ENCODE peak calls at places on chromosomes 11 and 22, in six cellular contexts. A is mucosa of descending colon; K is ACHN; W is left lung; S is activated CD4-positive, alpha-beta T cell treated with anti-CD3 and anti-CD28 coated beads, Interleukin-2, amount 10 ng/mL, durations not matched to agents 7 days and 5 days; L is neural crest cell. I is an unnamed sample.

GRCh38 chr11:20048246-20048645 is 112.0 kb downstream of the DBX1 start:
- DNase-seq in A (no peak), K (no peak), W (no peak), S (no peak), L (no peak), I (no peak)

GRCh38 chr22:32697331-32697995 is 104.0 kb upstream of the TIMP3 start:
- DNase-seq in A (no peak), K (no peak), W (no peak), S (no peak), L (no peak), I (no peak)

GRCh38 chr11:76152741-76153608 is 53.3 kb downstream of the WNT11 start:
- DNase-seq in A (peak), K (no peak), W (peak), S (no peak), L (no peak), I (no peak)

GRCh38 chr11:45400594-45400993 is 114.5 kb upstream of the SYT13 start:
- DNase-seq in A (no peak), K (peak), W (no peak), S (no peak), L (no peak), I (no peak)

GRCh38 chr11:10303558-10304363 is 1.1 kb upstream of the ADM start:
- DNase-seq in A (peak), K (peak), W (peak), S (peak), L (no peak), I (peak)

GRCh38 chr11:30489076-30489475 is 97.1 kb downstream of the MPPED2 start:
- DNase-seq in A (no peak), K (no peak), W (no peak), S (no peak), L (no peak), I (no peak)

GRCh38 chr11:124071622-124071948 is 30.5 kb upstream of the OR10G7 start:
- DNase-seq in A (no peak), K (no peak), W (no peak), S (no peak), L (no peak), I (no peak)

GRCh38 chr11:132064987-132065620 is 694.7 kb downstream of the NTM start:
- DNase-seq in A (no peak), K (no peak), W (no peak), S (no peak), L (no peak), I (no peak)

GRCh38 chr22:37358917-37359316 is 68.4 kb downstream of the ELFN2 start:
- DNase-seq in A (no peak), K (no peak), W (no peak), S (no peak), L (no peak), I (no peak)

GRCh38 chr11:107078375-107078774 is 60.1 kb upstream of the GUCY1A2 start:
- DNase-seq in A (no peak), K (peak), W (no peak), S (no peak), L (no peak), I (no peak)

GRCh38 chr11:81026008-81026407 is 1585.2 kb upstream of the TENM4 start:
- DNase-seq in A (no peak), K (no peak), W (no peak), S (no peak), L (no peak), I (no peak)

I was measured in WTC11.